ENCODE peak calls at places on chromosome 4, in four cellular contexts. R is activated CD4-positive, alpha-beta T cell treated with anti-CD3 and anti-CD28 coated beads, Interleukin-2, amount 50 U/mL, for 1 hour; M is epithelial cell of esophagus; P is stimulated activated naive CD8-positive, alpha-beta T cell treated with anti-CD3 and anti-CD28 coated beads, Interleukin-15, amount 100 ng/mL, for 72 hours. F is an unnamed sample.
A peak's percentile ranks its signal among the peaks of the same experiment; 100 is the strongest.

GRCh38 chr4:26787461-26788340 is 72.9 kb upstream of the STIM2 start:
- DNase-seq in P (peak; percentile 48), M (peak; percentile 92), R (peak; percentile 24), F (peak; percentile 65)

GRCh38 chr4:10623241-10623640 is 61.3 kb downstream of the CLNK start:
- DNase-seq in M (peak; percentile 12), P (no peak), R (no peak), F (no peak)

GRCh38 chr4:163895369-163896005 is 401.0 kb downstream of the TMA16 start:
- DNase-seq in M (no peak), R (peak; percentile 2), P (peak; percentile 12), F (peak; percentile 63)

GRCh38 chr4:7275067-7275466 is 82.7 kb downstream of the SORCS2 start:
- DNase-seq in M (no peak), R (no peak), P (no peak), F (no peak)

GRCh38 chr4:20259707-20260106 is 8.0 kb downstream of the SLIT2 start:
- DNase-seq in M (no peak), R (no peak), P (no peak), F (no peak)

GRCh38 chr4:39950861-39951481 is 26.7 kb downstream of the PDS5A start:
- DNase-seq in P (no peak), M (no peak), R (no peak), F (peak; percentile 39)

GRCh38 chr4:24394041-24394440 is 190.3 kb downstream of the DHX15 start:
- DNase-seq in R (no peak), M (peak; percentile 83), P (no peak), F (no peak)

GRCh38 chr4:158863296-158863695 is 94.5 kb downstream of the FNIP2 start:
- DNase-seq in M (no peak), R (no peak), P (no peak), F (no peak)

GRCh38 chr4:120886183-120886582 is 36.3 kb downstream of the PRDM5 start:
- DNase-seq in M (no peak), P (no peak), R (no peak), F (no peak)

GRCh38 chr4:51870441-51871188 is 27.7 kb downstream of the DCUN1D4 start:
- DNase-seq in M (peak; percentile 14), R (no peak), P (no peak), F (no peak)

GRCh38 chr4:88230953-88231835 is 53.2 kb downstream of the PPM1K start:
- DNase-seq in M (no peak), R (no peak), P (no peak), F (no peak)

GRCh38 chr4:15654556-15655222 is 468 bp downstream of the FBXL5 start:
- DNase-seq in M (peak; percentile 38), P (peak; percentile 53), R (peak; percentile 27), F (peak; percentile 80)

GRCh38 chr4:74675673-74676279 is 118.5 kb downstream of the BTC start:
- DNase-seq in M (peak; percentile 78), P (peak; percentile 11), R (no peak), F (no peak)

GRCh38 chr4:40976343-40976742 is 226.6 kb downstream of the NSUN7 start:
- DNase-seq in M (peak; percentile 74), P (no peak), R (no peak), F (no peak)

GRCh38 chr4:169416997-169417396 is 146.2 kb upstream of the SH3RF1 start:
- DNase-seq in P (peak; percentile 28), R (no peak), M (no peak), F (no peak)

GRCh38 chr4:149347139-149347538 is 468.5 kb downstream of the IQCM start:
- DNase-seq in R (no peak), P (no peak), M (peak; percentile 29), F (no peak)

GRCh38 chr4:99945718-99946345 is 586 bp downstream of the DNAJB14 start:
- DNase-seq in R (peak; percentile 17), M (peak; percentile 35), P (no peak), F (no peak)

GRCh38 chr4:117660668-117661067 is 373.6 kb upstream of the NDST3 start:
- DNase-seq in R (no peak), M (no peak), P (no peak), F (no peak)

GRCh38 chr4:165433529-165433928 is 54.7 kb downstream of the CPE start:
- DNase-seq in R (no peak), M (peak; percentile 53), P (no peak), F (no peak)

GRCh38 chr4:78059524-78059889 is 2.4 kb downstream of the FRAS1 start:
- DNase-seq in M (peak; percentile 88), P (peak; percentile 28), R (no peak), F (no peak)

GRCh38 chr4:143023519-143023918 is 161.2 kb upstream of the USP38 start:
- DNase-seq in P (no peak), M (peak; percentile 24), R (no peak), F (no peak)

GRCh38 chr4:86031927-86032326 is 327.9 kb downstream of the MAPK10 start:
- DNase-seq in P (no peak), R (no peak), M (peak; percentile 48), F (no peak)

GRCh38 chr4:113288691-113289090 is 239.2 kb downstream of the ANK2 start:
- DNase-seq in P (no peak), M (no peak), R (no peak), F (no peak)

GRCh38 chr4:60241886-60242285 is 958.2 kb upstream of the ADGRL3 start:
- DNase-seq in M (no peak), R (no peak), P (no peak), F (no peak)

GRCh38 chr4:70980196-70980595 is 13.3 kb upstream of the DCK start:
- DNase-seq in M (no peak), P (no peak), R (no peak), F (no peak)

GRCh38 chr4:142474398-142475087 is 371.6 kb downstream of the INPP4B start:
- DNase-seq in M (peak; percentile 93), R (no peak), P (no peak), F (no peak)

GRCh38 chr4:67682266-67682665 is 18.7 kb downstream of the UBA6 start:
- DNase-seq in R (no peak), P (no peak), M (peak; percentile 39), F (no peak)

GRCh38 chr4:31020363-31020762 is 300.2 kb downstream of the PCDH7 start:
- DNase-seq in P (no peak), M (no peak), R (no peak), F (no peak)

GRCh38 chr4:16225681-16225995 is 633 bp downstream of the TAPT1 start:
- DNase-seq in M (no peak), P (no peak), R (no peak), F (no peak)

GRCh38 chr4:113162089-113162488 is 112.6 kb downstream of the ANK2 start:
- DNase-seq in R (no peak), P (no peak), M (peak; percentile 54), F (no peak)

GRCh38 chr4:173573286-173573685 is 43.3 kb upstream of the HAND2 start:
- DNase-seq in P (no peak), R (no peak), M (no peak), F (no peak)

GRCh38 chr4:36439556-36439955 is 158.1 kb downstream of the DTHD1 start:
- DNase-seq in R (no peak), P (no peak), M (no peak), F (no peak)

GRCh38 chr4:102342404-102343074 is 2.7 kb downstream of the SLC39A8 start:
- DNase-seq in M (no peak), R (no peak), P (no peak), F (no peak)

GRCh38 chr4:86892639-86892965 is 380 bp upstream of the C4orf36 start:
- DNase-seq in M (no peak), P (no peak), R (no peak), F (no peak)

GRCh38 chr4:105620640-105621323 is 68.4 kb downstream of the ARHGEF38 start:
- DNase-seq in R (no peak), M (peak; percentile 84), P (no peak), F (no peak)

GRCh38 chr4:56844817-56845580 is 23.5 kb upstream of the SPINK2 start:
- DNase-seq in M (no peak), R (no peak), P (no peak), F (peak; percentile 22)

GRCh38 chr4:124401611-124402010 is 310.9 kb downstream of the ANKRD50 start:
- DNase-seq in M (no peak), P (no peak), R (no peak), F (no peak)

GRCh38 chr4:112378858-112379257 is 81.7 kb downstream of the ALPK1 start:
- DNase-seq in R (no peak), M (no peak), P (no peak), F (no peak)

GRCh38 chr4:2924286-2924685 is 38.9 kb downstream of the NOP14 start:
- DNase-seq in M (no peak), P (no peak), R (no peak), F (peak; percentile 42)